ENCODE peak calls at places on chromosomes 16 and 17, in five cellular contexts. One of them, this sample, is unnamed.
A peak's percentile ranks its signal among the peaks of the same experiment; 100 is the strongest.

GRCh38 chr16:81279375-81279774 is 35.4 kb upstream of the GAN start:
- DNase-seq in CD14-positive monocyte: no peak
- DNase-seq in HCT116: no peak
- DNase-seq in lung: no peak
- DNase-seq in activated CD8-positive, alpha-beta T cell treated with anti-CD3 and anti-CD28 coated beads for 36 hours: no peak
- DNase-seq in this sample: no peak

GRCh38 chr16:13919683-13920509 is at the start of gene ERCC4:
- DNase-seq in CD14-positive monocyte: peak; percentile 99
- DNase-seq in lung: peak; percentile 99
- DNase-seq in HCT116: peak; percentile 98
- DNase-seq in activated CD8-positive, alpha-beta T cell treated with anti-CD3 and anti-CD28 coated beads for 36 hours: peak; percentile 100
- DNase-seq in this sample: peak; percentile 99

GRCh38 chr16:57204675-57205074 is 18.5 kb downstream of the RSPRY1 start:
- DNase-seq in CD14-positive monocyte: no peak
- DNase-seq in lung: no peak
- DNase-seq in activated CD8-positive, alpha-beta T cell treated with anti-CD3 and anti-CD28 coated beads for 36 hours: no peak
- DNase-seq in HCT116: no peak
- DNase-seq in this sample: no peak

GRCh38 chr16:4685776-4686496 is 7.4 kb upstream of the NUDT16L1 start:
- DNase-seq in CD14-positive monocyte: no peak
- DNase-seq in lung: no peak
- DNase-seq in HCT116: no peak
- DNase-seq in activated CD8-positive, alpha-beta T cell treated with anti-CD3 and anti-CD28 coated beads for 36 hours: no peak
- DNase-seq in this sample: no peak

GRCh38 chr16:31451681-31452351 is 7.5 kb upstream of the ARMC5 start:
- DNase-seq in lung: no peak
- DNase-seq in CD14-positive monocyte: no peak
- DNase-seq in HCT116: peak; percentile 65
- DNase-seq in activated CD8-positive, alpha-beta T cell treated with anti-CD3 and anti-CD28 coated beads for 36 hours: no peak
- DNase-seq in this sample: peak; percentile 77

GRCh38 chr17:75273968-75274708 is 3.1 kb upstream of the MIF4GD start:
- DNase-seq in HCT116: no peak
- DNase-seq in lung: no peak
- DNase-seq in CD14-positive monocyte: no peak
- DNase-seq in activated CD8-positive, alpha-beta T cell treated with anti-CD3 and anti-CD28 coated beads for 36 hours: no peak
- DNase-seq in this sample: peak; percentile 70

GRCh38 chr16:53611151-53611802 is 92.4 kb downstream of the RPGRIP1L start:
- DNase-seq in activated CD8-positive, alpha-beta T cell treated with anti-CD3 and anti-CD28 coated beads for 36 hours: no peak
- DNase-seq in CD14-positive monocyte: no peak
- DNase-seq in HCT116: no peak
- DNase-seq in lung: no peak
- DNase-seq in this sample: no peak

GRCh38 chr16:86031141-86031678 is 132.2 kb downstream of the IRF8 start:
- DNase-seq in activated CD8-positive, alpha-beta T cell treated with anti-CD3 and anti-CD28 coated beads for 36 hours: no peak
- DNase-seq in CD14-positive monocyte: no peak
- DNase-seq in HCT116: no peak
- DNase-seq in lung: no peak
- DNase-seq in this sample: no peak

GRCh38 chr16:69064789-69065313 is 40.6 kb upstream of the HAS3 start:
- DNase-seq in CD14-positive monocyte: no peak
- DNase-seq in activated CD8-positive, alpha-beta T cell treated with anti-CD3 and anti-CD28 coated beads for 36 hours: no peak
- DNase-seq in HCT116: no peak
- DNase-seq in lung: no peak
- DNase-seq in this sample: no peak

GRCh38 chr16:81576696-81577095 is 132.1 kb downstream of the CMIP start:
- DNase-seq in CD14-positive monocyte: no peak
- DNase-seq in HCT116: no peak
- DNase-seq in activated CD8-positive, alpha-beta T cell treated with anti-CD3 and anti-CD28 coated beads for 36 hours: no peak
- DNase-seq in lung: no peak
- DNase-seq in this sample: no peak

GRCh38 chr16:50428742-50429141 is 60.0 kb upstream of the BRD7 start:
- DNase-seq in CD14-positive monocyte: no peak
- DNase-seq in lung: peak; percentile 5
- DNase-seq in activated CD8-positive, alpha-beta T cell treated with anti-CD3 and anti-CD28 coated beads for 36 hours: no peak
- DNase-seq in HCT116: no peak
- DNase-seq in this sample: no peak

GRCh38 chr16:70651524-70651923 is 5.2 kb downstream of the IL34 start:
- DNase-seq in lung: no peak
- DNase-seq in activated CD8-positive, alpha-beta T cell treated with anti-CD3 and anti-CD28 coated beads for 36 hours: no peak
- DNase-seq in HCT116: no peak
- DNase-seq in CD14-positive monocyte: no peak
- DNase-seq in this sample: no peak

GRCh38 chr16:54873081-54873480 is 57.6 kb upstream of the IRX5 start:
- DNase-seq in HCT116: no peak
- DNase-seq in lung: no peak
- DNase-seq in activated CD8-positive, alpha-beta T cell treated with anti-CD3 and anti-CD28 coated beads for 36 hours: no peak
- DNase-seq in CD14-positive monocyte: no peak
- DNase-seq in this sample: no peak

GRCh38 chr17:16997514-16998429 is 25.9 kb upstream of the TNFRSF13B start:
- DNase-seq in HCT116: no peak
- DNase-seq in lung: no peak
- DNase-seq in activated CD8-positive, alpha-beta T cell treated with anti-CD3 and anti-CD28 coated beads for 36 hours: no peak
- DNase-seq in CD14-positive monocyte: no peak
- DNase-seq in this sample: no peak

GRCh38 chr17:16999931-17000625 is 28.2 kb upstream of the TNFRSF13B start:
- DNase-seq in activated CD8-positive, alpha-beta T cell treated with anti-CD3 and anti-CD28 coated beads for 36 hours: no peak
- DNase-seq in CD14-positive monocyte: no peak
- DNase-seq in lung: no peak
- DNase-seq in HCT116: no peak
- DNase-seq in this sample: no peak

GRCh38 chr17:17001874-17002520 is 30.1 kb upstream of the TNFRSF13B start:
- DNase-seq in lung: peak; percentile 80
- DNase-seq in HCT116: peak; percentile 51
- DNase-seq in CD14-positive monocyte: peak; percentile 61
- DNase-seq in activated CD8-positive, alpha-beta T cell treated with anti-CD3 and anti-CD28 coated beads for 36 hours: peak; percentile 85
- DNase-seq in this sample: peak; percentile 35

GRCh38 chr17:17004251-17004996 is 32.5 kb upstream of the TNFRSF13B start:
- DNase-seq in activated CD8-positive, alpha-beta T cell treated with anti-CD3 and anti-CD28 coated beads for 36 hours: no peak
- DNase-seq in HCT116: no peak
- DNase-seq in lung: no peak
- DNase-seq in CD14-positive monocyte: no peak
- DNase-seq in this sample: no peak

GRCh38 chr17:17001076-17001777 is 29.3 kb upstream of the TNFRSF13B start:
- DNase-seq in CD14-positive monocyte: no peak
- DNase-seq in HCT116: no peak
- DNase-seq in lung: no peak
- DNase-seq in activated CD8-positive, alpha-beta T cell treated with anti-CD3 and anti-CD28 coated beads for 36 hours: no peak
- DNase-seq in this sample: no peak
- TF ChIP-seq CTCF in CD14-positive monocyte: no peak
- TF ChIP-seq CTCF in HCT116: no peak
- TF ChIP-seq CTCF in lung: no peak
- TF ChIP-seq CTCF in activated CD8-positive, alpha-beta T cell treated with anti-CD3 and anti-CD28 coated beads for 36 hours: no peak
- TF ChIP-seq CTCF in this sample: no peak

GRCh38 chr17:7436556-7437368 is 1.5 kb downstream of the TMEM102 start:
- DNase-seq in HCT116: peak; percentile 79
- DNase-seq in CD14-positive monocyte: peak; percentile 67
- DNase-seq in activated CD8-positive, alpha-beta T cell treated with anti-CD3 and anti-CD28 coated beads for 36 hours: peak; percentile 86
- DNase-seq in lung: peak; percentile 76
- DNase-seq in this sample: peak; percentile 66
- TF ChIP-seq CTCF in HCT116: peak; percentile 82
- TF ChIP-seq CTCF in CD14-positive monocyte: peak; percentile 83
- TF ChIP-seq CTCF in activated CD8-positive, alpha-beta T cell treated with anti-CD3 and anti-CD28 coated beads for 36 hours: peak; percentile 85
- TF ChIP-seq CTCF in lung: peak; percentile 83
- TF ChIP-seq CTCF in this sample: peak; percentile 88

GRCh38 chr17:67377727-67378443 is 804 bp downstream of the PITPNC1 start:
- DNase-seq in CD14-positive monocyte: no peak
- DNase-seq in HCT116: no peak
- DNase-seq in activated CD8-positive, alpha-beta T cell treated with anti-CD3 and anti-CD28 coated beads for 36 hours: peak; percentile 65
- DNase-seq in lung: peak; percentile 57
- DNase-seq in this sample: no peak
- TF ChIP-seq CTCF in CD14-positive monocyte: no peak
- TF ChIP-seq CTCF in HCT116: peak; percentile 37
- TF ChIP-seq CTCF in activated CD8-positive, alpha-beta T cell treated with anti-CD3 and anti-CD28 coated beads for 36 hours: no peak
- TF ChIP-seq CTCF in lung: no peak
- TF ChIP-seq CTCF in this sample: peak; percentile 35

GRCh38 chr17:41695954-41696720 is 7.5 kb downstream of the EIF1 start:
- DNase-seq in HCT116: peak; percentile 53
- DNase-seq in CD14-positive monocyte: peak; percentile 83
- DNase-seq in lung: peak; percentile 70
- DNase-seq in activated CD8-positive, alpha-beta T cell treated with anti-CD3 and anti-CD28 coated beads for 36 hours: peak; percentile 75
- DNase-seq in this sample: peak; percentile 81
- TF ChIP-seq CTCF in HCT116: peak; percentile 80
- TF ChIP-seq CTCF in CD14-positive monocyte: peak; percentile 81
- TF ChIP-seq CTCF in lung: peak; percentile 45
- TF ChIP-seq CTCF in activated CD8-positive, alpha-beta T cell treated with anti-CD3 and anti-CD28 coated beads for 36 hours: peak; percentile 70
- TF ChIP-seq CTCF in this sample: peak; percentile 94

DNA sequence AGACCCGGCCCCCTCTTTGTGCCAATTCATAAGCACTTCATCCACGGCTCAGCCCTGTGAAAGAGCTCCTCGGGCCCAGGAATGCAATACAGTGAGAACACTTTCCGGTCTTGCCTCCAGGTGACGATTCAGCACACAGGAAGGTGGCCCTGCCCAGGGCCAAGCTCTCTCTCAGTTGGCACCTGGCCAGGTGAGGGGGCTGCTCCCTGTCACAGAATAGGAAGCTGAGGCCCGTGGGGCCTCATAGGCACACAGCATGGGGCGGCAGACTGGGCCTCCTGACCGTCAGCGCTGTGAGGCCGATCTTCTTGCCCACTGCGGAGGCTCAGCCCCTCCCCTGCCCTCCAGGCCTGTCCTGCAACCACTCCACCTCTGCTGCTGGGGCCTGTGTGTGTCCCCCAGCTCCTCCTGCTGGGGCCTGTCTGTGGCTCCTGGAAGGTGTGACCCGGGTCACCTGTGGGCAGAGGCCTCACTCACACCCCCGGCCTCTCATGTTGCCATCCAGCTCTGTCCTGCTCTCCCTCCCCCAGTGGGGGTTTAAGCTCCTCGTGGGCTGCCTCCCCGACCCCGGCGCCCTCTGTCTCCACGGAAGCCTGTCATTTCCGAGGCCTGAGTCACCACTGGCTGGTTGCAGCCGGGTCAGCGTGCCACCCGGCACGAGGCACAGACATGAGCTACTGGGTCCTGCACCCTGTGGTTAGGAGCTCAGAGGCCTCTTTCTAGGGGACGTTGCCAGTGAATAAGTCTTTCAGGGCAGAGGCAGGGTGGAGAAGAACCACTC is 114.4 kb downstream of the SEC14L1 start:
- DNase-seq in lung: peak; percentile 82
- DNase-seq in CD14-positive monocyte: no peak
- DNase-seq in HCT116: peak; percentile 89
- DNase-seq in activated CD8-positive, alpha-beta T cell treated with anti-CD3 and anti-CD28 coated beads for 36 hours: no peak
- DNase-seq in this sample: peak; percentile 94
- TF ChIP-seq CTCF in lung: no peak
- TF ChIP-seq CTCF in CD14-positive monocyte: no peak
- TF ChIP-seq CTCF in HCT116: peak; percentile 19
- TF ChIP-seq CTCF in activated CD8-positive, alpha-beta T cell treated with anti-CD3 and anti-CD28 coated beads for 36 hours: no peak
- TF ChIP-seq CTCF in this sample: no peak

GRCh38 chr17:37273419-37274051 is 102.2 kb upstream of the C17orf78 start:
- DNase-seq in lung: no peak
- DNase-seq in HCT116: no peak
- DNase-seq in activated CD8-positive, alpha-beta T cell treated with anti-CD3 and anti-CD28 coated beads for 36 hours: no peak
- DNase-seq in CD14-positive monocyte: no peak
- DNase-seq in this sample: peak; percentile 22

GRCh38 chr17:37276475-37276874 is 99.3 kb upstream of the C17orf78 start:
- DNase-seq in CD14-positive monocyte: no peak
- DNase-seq in HCT116: no peak
- DNase-seq in activated CD8-positive, alpha-beta T cell treated with anti-CD3 and anti-CD28 coated beads for 36 hours: no peak
- DNase-seq in lung: no peak
- DNase-seq in this sample: no peak

GRCh38 chr17:37278247-37278894 is 97.4 kb upstream of the C17orf78 start:
- DNase-seq in HCT116: no peak
- DNase-seq in activated CD8-positive, alpha-beta T cell treated with anti-CD3 and anti-CD28 coated beads for 36 hours: no peak
- DNase-seq in CD14-positive monocyte: no peak
- DNase-seq in lung: no peak
- DNase-seq in this sample: no peak

GRCh38 chr17:37274432-37274831 is 101.4 kb upstream of the C17orf78 start:
- DNase-seq in activated CD8-positive, alpha-beta T cell treated with anti-CD3 and anti-CD28 coated beads for 36 hours: no peak
- DNase-seq in HCT116: no peak
- DNase-seq in lung: no peak
- DNase-seq in CD14-positive monocyte: no peak
- DNase-seq in this sample: peak; percentile 38
- TF ChIP-seq CTCF in activated CD8-positive, alpha-beta T cell treated with anti-CD3 and anti-CD28 coated beads for 36 hours: no peak
- TF ChIP-seq CTCF in HCT116: no peak
- TF ChIP-seq CTCF in lung: no peak
- TF ChIP-seq CTCF in CD14-positive monocyte: no peak
- TF ChIP-seq CTCF in this sample: no peak

This sample was measured in HFFc6.